ENCODE peak calls at places on chromosomes 12 and 14, in five cellular contexts. P is Calu3; Q is stimulated activated CD4-positive, alpha-beta T cell treated with anti-CD3 and anti-CD28 coated beads, Interleukin-2, amount 100 ng/mL, for 24 hours; U is endothelial cell; L is retina. W is an unnamed sample.

GRCh38 chr12:121719926-121720414 is 7.4 kb downstream of the TMEM120B start:
- DNase-seq in L (no peak), P (no peak), Q (no peak), U (no peak), W (no peak)

GRCh38 chr12:96401061-96401871 is 1.0 kb upstream of the CDK17 start:
- DNase-seq in L (no peak), P (peak), Q (peak), U (peak), W (no peak)

GRCh38 chr12:20366776-20367409 is 1.4 kb upstream of the PDE3A start:
- DNase-seq in U (no peak), Q (no peak), P (no peak), L (no peak), W (no peak)

GRCh38 chr12:6443361-6443983 is 1.3 kb upstream of the CD27 start:
- DNase-seq in L (no peak), Q (peak), P (no peak), U (no peak), W (no peak)

GRCh38 chr12:64946132-64946829 is 121.8 kb downstream of the TBC1D30 start:
- DNase-seq in Q (no peak), U (no peak), L (peak), P (no peak), W (peak)

GRCh38 chr12:75974323-75975273 is 57.0 kb downstream of the PHLDA1 start:
- DNase-seq in L (no peak), P (no peak), U (no peak), Q (no peak), W (no peak)

GRCh38 chr12:96219700-96220206 is 25.6 kb downstream of the ELK3 start:
- DNase-seq in U (no peak), L (no peak), Q (no peak), P (peak), W (no peak)

GRCh38 chr14:104104006-104104901 is 18.8 kb downstream of the ASPG start:
- DNase-seq in P (no peak), Q (no peak), L (no peak), U (no peak), W (no peak)

GRCh38 chr12:91133871-91134270 is 22.6 kb upstream of the LUM start:
- DNase-seq in L (no peak), Q (no peak), U (no peak), P (no peak), W (no peak)

GRCh38 chr12:95790912-95791849 is 617 bp upstream of the NTN4 start:
- DNase-seq in L (peak), U (peak), Q (peak), P (peak), W (peak)

GRCh38 chr14:91144425-91145145 is 30.7 kb downstream of the DGLUCY start:
- DNase-seq in L (no peak), U (peak), P (no peak), Q (no peak), W (no peak)

GRCh38 chr14:95733212-95733611 is 19.3 kb upstream of the TCL1A start:
- DNase-seq in P (no peak), U (no peak), L (no peak), Q (no peak), W (no peak)